ENCODE peak calls at places on chromosomes 1 and 21, in six cellular contexts. O is CD8-positive, alpha-beta memory T cell; I is astrocyte; Z is left ventricle myocardium inferior; H is CD8-positive, alpha-beta T cell; U is GM23248. S is an unnamed sample.

GRCh38 chr1:208078752-208079151 is 165.4 kb downstream of the PLXNA2 start:
- DNase-seq in O (no peak), I (no peak), Z (no peak), H (no peak), U (no peak), S (no peak)

GRCh38 chr1:17191990-17192242 is 13.0 kb upstream of the PADI1 start:
- DNase-seq in O (no peak), I (no peak), Z (no peak), H (no peak), U (no peak), S (no peak)

GRCh38 chr1:8790987-8791386 is 26.5 kb downstream of the RERE start:
- DNase-seq in O (no peak), I (peak), Z (no peak), H (no peak), U (no peak), S (no peak)

GRCh38 chr1:41847733-41848132 is 71.0 kb downstream of the HIVEP3 start:
- DNase-seq in O (no peak), I (no peak), Z (peak), H (no peak), U (no peak), S (no peak)

GRCh38 chr1:52032785-52033131 is 852 bp downstream of the KTI12 start:
- DNase-seq in O (no peak), I (peak), Z (peak), H (no peak), U (peak), S (no peak)

GRCh38 chr1:202462342-202463076 is 114.0 kb downstream of the PPP1R12B start:
- DNase-seq in O (no peak), I (no peak), Z (no peak), H (no peak), U (no peak), S (no peak)

GRCh38 chr1:42844592-42845140 is 1.7 kb upstream of the ZNF691 start:
- DNase-seq in O (no peak), I (peak), Z (no peak), H (no peak), U (peak), S (no peak)

GRCh38 chr1:238916828-238917227 is 469.5 kb upstream of the CHRM3 start:
- DNase-seq in O (no peak), I (peak), Z (no peak), H (no peak), U (no peak), S (no peak)

GRCh38 chr1:233708416-233708815 is 94.5 kb downstream of the KCNK1 start:
- DNase-seq in O (no peak), I (no peak), Z (no peak), H (no peak), U (no peak), S (no peak)

GRCh38 chr1:108190686-108191416 is 9.3 kb downstream of the SLC25A24 start:
- DNase-seq in O (no peak), I (no peak), Z (no peak), H (no peak), U (no peak), S (no peak)

GRCh38 chr1:68826861-68827260 is 330.0 kb upstream of the DEPDC1 start:
- DNase-seq in O (no peak), I (no peak), Z (no peak), H (no peak), U (no peak), S (no peak)

GRCh38 chr1:117346206-117346928 is 20.9 kb upstream of the MAN1A2 start:
- DNase-seq in O (no peak), I (peak), Z (no peak), H (no peak), U (peak), S (no peak)

GRCh38 chr1:235407419-235407818 is 40.2 kb downstream of the TBCE start:
- DNase-seq in O (no peak), I (no peak), Z (no peak), H (no peak), U (no peak), S (no peak)

GRCh38 chr21:34996304-34997081 is 52.6 kb downstream of the RUNX1 start:
- DNase-seq in O (no peak), I (peak), Z (no peak), H (no peak), U (peak), S (no peak)

GRCh38 chr1:234154320-234155251 is 218.7 kb upstream of the COA6 start:
- DNase-seq in O (peak), I (peak), Z (no peak), H (no peak), U (peak), S (no peak)

GRCh38 chr1:176656257-176656995 is 193.5 kb downstream of the PAPPA2 start:
- DNase-seq in O (no peak), I (peak), Z (no peak), H (no peak), U (peak), S (no peak)

DNA sequence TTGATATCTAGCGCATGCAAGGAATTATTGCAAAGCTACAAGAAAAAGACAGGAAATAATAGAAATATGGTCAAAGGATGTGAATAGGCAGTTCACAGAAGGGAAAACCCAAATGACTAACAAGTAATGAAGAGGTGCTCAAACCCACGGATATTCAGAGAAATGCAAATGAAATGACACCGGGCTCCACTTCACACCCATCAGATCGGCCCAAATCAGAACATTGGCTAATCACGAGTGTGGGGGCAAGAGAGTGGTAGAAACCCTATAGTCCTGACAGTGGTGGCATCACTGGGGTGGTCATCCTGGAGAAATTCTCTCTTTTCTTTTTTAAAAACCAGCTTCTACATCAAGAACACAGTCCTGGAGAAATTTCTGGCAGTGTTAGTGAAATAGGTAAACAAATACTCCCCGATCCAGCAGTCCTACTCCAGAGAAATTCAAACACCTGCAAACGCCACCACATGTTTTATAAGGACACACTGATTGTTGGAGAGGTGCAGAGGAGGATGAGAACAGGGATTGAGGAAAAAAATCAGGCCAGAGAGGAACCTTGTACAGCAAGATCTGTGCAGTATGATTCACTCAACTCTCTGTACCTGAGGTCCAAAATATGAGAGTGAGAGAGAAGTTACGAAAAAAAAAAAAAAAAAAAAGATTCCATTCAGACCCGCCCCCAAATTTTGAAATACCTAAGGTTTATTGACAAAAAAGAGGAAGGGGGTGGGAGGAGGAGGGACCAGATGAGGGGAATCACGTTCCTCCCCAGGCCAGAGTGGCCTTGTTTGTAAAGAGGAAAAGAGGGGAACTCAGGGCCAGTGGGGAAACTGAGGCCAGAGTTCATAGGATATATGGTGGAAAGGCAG is 9.2 kb upstream of the TNFRSF1B start:
- DNase-seq in O (no peak), I (no peak), Z (no peak), H (no peak), U (no peak), S (no peak)
- H3K27ac ChIP-seq in O (no peak), I (no peak), Z (no peak), H (no peak), U (no peak), S (no peak)

GRCh38 chr1:16148329-16149092 is 7.4 kb downstream of the EPHA2 start:
- DNase-seq in O (no peak), I (no peak), Z (no peak), H (no peak), U (no peak), S (no peak)

GRCh38 chr1:16147615-16147926 is 8.3 kb downstream of the EPHA2 start:
- DNase-seq in O (no peak), I (no peak), Z (no peak), H (no peak), U (no peak), S (no peak)

GRCh38 chr1:16145030-16145987 is 10.6 kb downstream of the EPHA2 start:
- DNase-seq in O (no peak), I (peak), Z (peak), H (no peak), U (peak), S (no peak)

GRCh38 chr1:16145988-16146887 is 9.6 kb downstream of the EPHA2 start:
- DNase-seq in O (no peak), I (peak), Z (peak), H (no peak), U (peak), S (no peak)

GRCh38 chr1:16146888-16147614 is 8.8 kb downstream of the EPHA2 start:
- DNase-seq in O (no peak), I (peak), Z (no peak), H (no peak), U (peak), S (no peak)
- H3K4me3 ChIP-seq in O (no peak), I (peak), Z (peak), H (no peak), U (peak), S (no peak)

DNA sequence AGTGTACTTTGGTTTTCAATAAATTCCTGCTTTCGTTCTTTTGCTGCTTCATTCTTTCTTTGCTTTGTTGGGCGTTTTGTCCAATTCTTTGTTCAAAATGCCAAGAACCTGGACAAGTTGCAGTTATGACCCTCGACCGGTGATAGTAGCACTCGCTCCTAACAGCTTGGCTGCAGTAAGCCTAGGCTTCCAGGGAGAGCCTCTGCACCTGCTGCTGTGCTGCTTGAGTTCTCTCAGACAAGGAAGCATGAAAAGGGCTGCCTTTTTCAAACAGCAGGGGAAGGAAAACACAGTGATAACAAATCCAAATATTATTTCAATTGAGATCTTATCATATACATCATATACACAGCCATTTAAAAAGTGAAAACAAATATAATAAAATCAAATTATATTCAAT is 12.8 kb upstream of the RIPK4 start:
- DNase-seq in O (no peak), I (no peak), Z (no peak), H (no peak), U (no peak), S (no peak)
- H3K27ac ChIP-seq in O (no peak), I (no peak), Z (no peak), H (no peak), U (no peak), S (no peak)

DNA sequence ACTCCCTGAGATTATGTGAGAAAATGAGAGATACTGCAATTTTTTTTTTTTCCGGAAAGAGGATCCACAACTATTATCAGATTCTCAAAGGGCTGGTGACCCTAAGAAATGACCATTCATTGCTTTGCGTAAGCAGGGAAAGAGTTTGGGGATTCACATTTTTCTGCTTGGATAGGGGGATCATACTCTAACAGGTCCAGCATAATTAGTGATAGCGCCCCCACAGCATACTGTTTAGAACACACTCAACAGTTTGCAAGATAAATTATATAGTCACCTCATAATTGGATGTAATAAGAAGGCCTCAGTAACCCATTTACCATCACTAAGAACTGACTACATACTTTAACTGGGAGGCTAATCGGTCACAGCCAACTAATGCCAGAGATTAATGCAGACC is 1.9 kb downstream of the CCT3 start:
- DNase-seq in O (no peak), I (no peak), Z (no peak), H (no peak), U (peak), S (no peak)
- H3K4me3 ChIP-seq in O (no peak), I (peak), Z (peak), H (no peak), U (peak), S (peak)

DNA sequence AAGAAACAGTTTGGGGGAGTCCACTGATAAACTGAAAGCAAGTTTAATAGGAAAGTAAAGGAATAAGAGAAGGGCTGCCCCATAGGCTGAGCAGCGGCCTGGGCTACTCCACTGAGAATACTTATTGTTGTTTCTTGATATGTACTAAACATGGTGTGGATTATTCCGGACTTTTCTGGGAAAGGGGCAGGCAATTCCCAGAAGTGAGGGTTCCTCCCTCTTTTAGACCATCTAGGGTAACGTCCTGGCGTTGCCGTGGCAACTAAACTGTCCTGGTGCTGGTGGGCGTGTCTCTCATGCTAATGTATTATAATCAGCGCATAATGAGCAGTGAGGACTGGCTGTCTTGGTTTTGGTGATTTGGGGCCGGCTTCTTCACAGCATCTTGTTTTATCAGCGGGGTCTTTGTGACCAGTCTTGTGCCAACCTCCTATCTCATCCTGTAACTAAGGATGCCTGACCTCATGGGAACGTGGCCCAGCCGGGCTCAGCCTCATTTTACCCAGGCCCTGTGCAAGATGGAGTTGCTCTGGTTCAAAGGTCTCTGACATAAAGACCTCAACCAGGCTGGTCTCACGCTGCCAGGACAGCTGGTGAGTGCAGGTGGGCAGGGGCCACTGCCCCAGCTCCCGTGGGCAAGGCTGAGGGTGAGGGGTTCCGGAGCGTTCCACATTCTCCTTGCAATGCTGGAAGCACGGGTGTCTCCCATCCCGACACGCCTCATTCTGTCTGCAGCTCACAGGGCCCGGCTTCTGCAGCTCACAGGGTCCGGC is 19.6 kb upstream of the C1orf159 start:
- DNase-seq in O (no peak), I (no peak), Z (no peak), H (no peak), U (no peak), S (no peak)
- H3K27ac ChIP-seq in O (no peak), I (no peak), Z (peak), H (no peak), U (no peak), S (no peak)